ENCODE peak calls at places on chromosome 13, in four cellular contexts. J is BE2C, R is astrocyte, P is IMR-90. W is an unnamed sample. For H3K36me3, the result is how much of the 10 kb centered on the place peaks cover.

GRCh38 chr13:40433577-40433976 is 232.9 kb downstream of the FOXO1 start:
- DNase-seq in J (no peak), R (no peak), P (no peak), W (no peak)

GRCh38 chr13:97255515-97255999 is 33.4 kb downstream of the MBNL2 start:
- DNase-seq in J (no peak), R (no peak), P (peak), W (no peak)

GRCh38 chr13:29428310-29428991 is 167.0 kb downstream of the SLC7A1 start:
- DNase-seq in J (peak), R (peak), P (no peak), W (peak)

GRCh38 chr13:104534847-104535246 is 1468.6 kb upstream of the SLC10A2 start:
- DNase-seq in J (no peak), R (no peak), P (no peak), W (no peak)

GRCh38 chr13:23777571-23777870 is 111.7 kb downstream of the MIPEP start:
- DNase-seq in J (no peak), R (no peak), P (no peak), W (no peak)

GRCh38 chr13:77325371-77325941 is 1.4 kb downstream of the MYCBP2 start:
- DNase-seq in J (no peak), R (no peak), P (no peak), W (peak)

GRCh38 chr13:109323338-109323737 is 463.0 kb downstream of the IRS2 start:
- DNase-seq in J (no peak), R (no peak), P (no peak), W (no peak)

GRCh38 chr13:109595466-109595865 is 190.9 kb downstream of the IRS2 start:
- DNase-seq in J (no peak), R (no peak), P (no peak), W (no peak)

GRCh38 chr13:101612736-101613135 is 160.3 kb downstream of the ITGBL1 start:
- DNase-seq in J (no peak), R (no peak), P (no peak), W (no peak)

GRCh38 chr13:32164622-32165268 is 133.2 kb downstream of the FRY start:
- DNase-seq in J (peak), R (peak), P (peak), W (peak)

DNA sequence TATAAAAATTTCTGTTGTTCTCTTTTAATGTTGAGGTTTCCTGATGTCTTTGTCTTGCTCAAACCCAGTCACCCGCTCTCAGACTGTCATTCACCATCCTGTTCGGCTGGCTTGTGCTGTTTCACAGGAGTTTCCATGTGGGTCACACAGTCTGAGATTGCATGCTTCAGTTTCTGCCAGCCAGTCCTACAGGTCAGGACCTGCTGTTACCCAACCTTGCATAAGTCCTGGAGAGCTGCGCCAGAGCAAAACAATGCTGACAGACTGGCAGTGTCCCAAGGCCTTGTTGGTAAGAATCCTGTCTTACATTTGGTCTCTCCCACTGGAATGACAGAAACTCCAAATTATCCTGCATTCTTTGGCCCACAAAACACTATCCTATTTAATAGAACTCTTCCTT is 340.0 kb upstream of the SLITRK5 start:
- DNase-seq in J (no peak), R (peak), P (no peak), W (peak)
- H3K36me3 ChIP-seq in J (under half), R (under half), P (under half), W (under half)

GRCh38 chr13:94712287-94712811 is at the start of gene SOX21:
- DNase-seq in J (no peak), R (no peak), P (no peak), W (no peak)

GRCh38 chr13:94708971-94709614 is 3.3 kb downstream of the SOX21 start:
- DNase-seq in J (no peak), R (no peak), P (no peak), W (no peak)

GRCh38 chr13:94710081-94710809 is 2.1 kb downstream of the SOX21 start:
- DNase-seq in J (no peak), R (no peak), P (no peak), W (no peak)

GRCh38 chr13:94711561-94712286 is 621 bp downstream of the SOX21 start:
- DNase-seq in J (peak), R (peak), P (no peak), W (no peak)

GRCh38 chr13:94710881-94711560 is 1.3 kb downstream of the SOX21 start:
- DNase-seq in J (peak), R (no peak), P (no peak), W (no peak)
- TF ChIP-seq CTCF in J (peak), R (no peak), P (peak), W (no peak)

DNA sequence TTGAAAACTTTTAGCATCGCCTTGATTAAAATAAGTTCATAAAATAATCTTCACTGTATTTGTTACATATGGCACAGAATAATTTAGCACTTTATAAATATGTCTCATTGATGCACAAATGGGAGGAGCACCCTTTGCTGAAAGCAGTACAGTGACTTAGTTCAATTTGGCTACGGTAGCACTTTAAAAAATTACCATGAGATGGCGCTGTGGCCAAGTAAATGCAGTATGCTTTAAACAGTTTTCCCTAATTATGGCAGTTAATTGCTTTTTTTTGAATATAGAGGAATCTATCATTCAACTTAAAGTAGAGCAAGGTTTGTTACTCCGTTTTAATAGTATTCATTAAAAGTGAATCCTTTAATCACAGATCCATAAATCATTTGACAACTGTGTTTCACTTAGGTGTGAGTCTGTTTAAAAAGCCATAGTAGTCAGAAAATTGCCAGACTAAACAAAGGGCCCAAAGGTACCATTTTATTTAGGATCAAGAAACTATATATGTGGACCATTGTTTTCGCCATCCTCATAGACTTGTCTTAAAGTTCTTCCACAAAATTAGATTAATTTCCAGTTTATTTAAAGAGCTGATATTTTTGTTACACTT is 34.7 kb upstream of the ESD start:
- DNase-seq in J (peak), R (peak), P (peak), W (peak)
- H3K36me3 ChIP-seq in J (under half), R (under half), P (under half), W (under half)

DNA sequence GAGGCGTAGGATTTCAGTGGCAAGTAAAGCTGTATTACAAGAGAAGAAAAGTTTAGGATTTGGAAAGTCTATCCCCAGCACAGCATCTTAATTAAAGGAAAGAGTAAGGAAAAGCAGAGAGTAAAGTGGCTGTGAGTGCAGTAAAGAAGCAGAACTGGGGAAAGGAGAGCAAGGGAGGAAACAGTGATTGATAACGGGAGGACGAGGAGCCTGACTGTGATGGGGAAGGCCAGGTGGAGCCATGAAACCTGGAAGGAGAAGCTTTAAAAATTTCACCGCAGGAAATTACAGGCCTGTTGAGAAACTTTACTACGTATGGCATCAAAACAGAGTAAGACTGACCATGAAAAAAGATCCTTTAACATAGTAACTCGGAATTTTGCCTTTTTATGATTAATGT is 175.6 kb downstream of the SHISA2 start:
- DNase-seq in J (no peak), R (no peak), P (no peak), W (no peak)
- TF ChIP-seq CTCF in J (no peak), R (no peak), P (no peak), W (no peak)

DNA sequence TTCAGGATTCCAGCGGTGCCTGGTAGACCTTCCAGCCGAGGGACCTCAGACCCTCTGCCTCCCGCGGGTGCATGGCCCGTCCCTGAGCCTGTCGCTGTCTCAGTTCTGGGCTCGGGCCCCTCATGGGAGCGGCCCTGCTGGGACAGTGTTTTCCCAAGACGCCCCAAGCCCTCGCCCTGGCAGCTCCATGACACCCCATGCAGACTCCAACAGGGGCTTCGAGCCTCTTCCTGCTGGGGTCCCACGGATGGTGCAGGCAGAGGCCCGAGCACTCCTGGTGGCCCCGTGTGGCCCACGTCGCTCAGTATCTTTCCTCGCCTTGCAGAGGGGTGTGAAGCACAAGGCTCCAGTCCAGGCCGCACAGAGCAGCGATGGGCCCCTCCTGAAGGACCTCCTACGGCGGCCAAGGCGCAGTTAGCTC is 88.8 kb upstream of the MCF2L start:
- DNase-seq in J (no peak), R (no peak), P (no peak), W (no peak)
- H3K36me3 ChIP-seq in J (under half), R (under half), P (under half), W (under half)

GRCh38 chr13:37667631-37668161 is 69.1 kb upstream of the POSTN start:
- DNase-seq in J (no peak), R (peak), P (no peak), W (no peak)

GRCh38 chr13:37669845-37670244 is 71.3 kb upstream of the POSTN start:
- DNase-seq in J (no peak), R (no peak), P (no peak), W (no peak)

GRCh38 chr13:37662624-37663023 is 64.1 kb upstream of the POSTN start:
- DNase-seq in J (no peak), R (no peak), P (no peak), W (no peak)

GRCh38 chr13:37666036-37666435 is 67.5 kb upstream of the POSTN start:
- DNase-seq in J (no peak), R (no peak), P (peak), W (no peak)
- TF ChIP-seq CTCF in J (no peak), R (no peak), P (no peak), W (no peak)

DNA sequence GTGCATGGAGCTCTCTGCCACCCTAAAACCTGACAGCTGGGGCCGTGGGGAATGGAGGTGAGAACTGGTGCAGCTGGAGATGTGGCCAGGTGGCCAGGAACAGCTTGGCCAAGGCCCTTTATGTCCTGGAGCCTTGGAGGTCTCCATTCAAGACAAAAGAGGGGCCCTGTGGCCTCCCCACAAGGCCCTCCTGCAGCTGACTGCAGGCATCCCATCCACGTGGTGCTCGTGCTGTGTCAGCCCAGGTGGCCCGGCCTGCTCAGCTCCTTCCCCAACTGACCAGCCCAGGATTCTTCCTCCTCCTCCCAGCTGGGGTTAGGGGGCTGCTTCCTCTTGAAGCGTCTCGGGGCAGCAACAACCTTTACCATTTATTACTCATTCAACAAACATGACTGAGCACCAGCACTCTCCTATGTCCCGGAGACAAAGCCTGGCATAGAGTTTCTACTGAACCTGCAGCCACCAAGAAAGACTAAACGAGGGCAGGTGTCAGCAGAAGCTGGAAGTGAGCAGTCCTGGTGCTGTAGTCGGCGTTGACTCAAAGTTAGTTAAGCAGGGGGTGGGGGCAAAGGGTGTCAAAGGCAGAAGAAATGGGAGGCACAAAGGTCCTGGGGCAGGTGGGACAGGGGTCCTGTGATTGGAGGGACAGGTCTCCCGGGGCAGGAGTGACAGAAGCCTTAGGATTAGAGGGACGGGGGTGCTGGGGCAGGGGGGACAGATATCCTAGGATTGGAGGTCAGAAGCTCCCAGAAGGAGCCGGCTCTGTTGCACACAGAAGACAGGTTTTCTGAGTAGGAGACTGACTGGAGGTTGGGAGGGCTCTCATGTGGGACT is 23.3 kb upstream of the C13orf46 start:
- DNase-seq in J (no peak), R (no peak), P (no peak), W (no peak)
- H3K36me3 ChIP-seq in J (under half), R (under half), P (half or more), W (under half)

GRCh38 chr13:79631260-79631659 is 150.3 kb downstream of the NDFIP2 start:
- DNase-seq in J (peak), R (peak), P (peak), W (peak)
- TF ChIP-seq CTCF in J (peak), R (peak), P (peak), W (peak)

GRCh38 chr13:112879283-112879833 is 89.7 kb upstream of the MCF2L start:
- DNase-seq in J (no peak), R (no peak), P (peak), W (no peak)

GRCh38 chr13:112877976-112878955 is 90.7 kb upstream of the MCF2L start:
- DNase-seq in J (no peak), R (no peak), P (no peak), W (no peak)

GRCh38 chr13:112877066-112877465 is 91.9 kb upstream of the MCF2L start:
- DNase-seq in J (no peak), R (no peak), P (no peak), W (no peak)

GRCh38 chr13:112876305-112877000 is 92.6 kb upstream of the MCF2L start:
- DNase-seq in J (no peak), R (no peak), P (no peak), W (no peak)

GRCh38 chr13:112877496-112877895 is 91.5 kb upstream of the MCF2L start:
- DNase-seq in J (no peak), R (no peak), P (no peak), W (no peak)
- H3K36me3 ChIP-seq in J (under half), R (under half), P (under half), W (under half)

DNA sequence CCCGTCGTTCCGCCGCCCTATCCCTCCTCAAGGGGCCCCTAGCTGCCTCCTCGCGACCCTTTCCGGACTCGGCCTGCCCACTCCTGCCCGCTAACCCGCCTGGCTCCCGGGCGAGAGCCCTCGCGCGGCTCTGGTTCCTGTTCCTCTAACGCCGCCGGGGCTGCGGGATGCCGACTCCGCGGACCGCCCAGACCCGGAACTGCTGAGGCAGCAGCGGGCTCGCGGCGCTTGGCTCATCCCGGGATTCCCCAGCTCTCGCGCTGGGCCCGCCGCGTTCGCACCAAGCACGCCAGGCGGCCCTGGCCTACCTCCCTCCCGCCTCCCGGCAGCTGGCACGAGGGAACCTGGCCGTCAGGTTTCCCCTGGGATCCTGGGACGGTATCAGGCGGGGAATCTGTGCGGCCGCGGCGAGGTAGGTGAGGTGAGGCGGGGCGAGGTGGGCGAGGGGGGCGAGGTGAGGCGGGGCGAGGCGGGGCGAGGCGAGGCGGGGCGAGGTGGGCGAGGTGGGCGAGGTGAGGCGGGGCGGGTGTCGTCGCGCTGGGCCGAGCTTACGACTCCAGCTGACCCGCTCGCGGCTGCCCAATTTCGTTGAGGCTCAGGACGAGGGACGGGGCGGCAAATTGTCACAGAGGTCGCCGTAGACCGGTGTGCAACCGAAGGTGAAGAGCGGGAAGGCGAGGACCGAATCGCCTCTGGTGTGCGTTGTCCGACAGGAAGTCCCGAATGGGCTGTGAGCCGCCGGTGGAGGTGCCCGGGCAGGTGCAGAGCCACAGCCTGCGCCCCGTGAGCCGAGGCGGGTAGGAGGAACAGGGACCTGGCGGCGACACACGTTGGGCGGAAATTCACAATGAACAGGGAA is at the start of the genes CCDC122 and LACC1:
- DNase-seq in J (peak), R (peak), P (peak), W (peak)
- TF ChIP-seq CTCF in J (no peak), R (no peak), P (no peak), W (no peak)